ENCODE peak calls at places on chromosomes 7 and 10, in four cellular contexts. One of them, this sample, is unnamed.

GRCh38 chr10:102835007-102835482 is 2.2 kb downstream of the CYP17A1 start:
- DNase-seq in PC-3: peak; percentile 83
- DNase-seq in dorsolateral prefrontal cortex: peak; percentile 70
- DNase-seq in stomach: peak; percentile 82
- DNase-seq in this sample: no peak

GRCh38 chr7:26356266-26356665 is 64.6 kb downstream of the SNX10 start:
- DNase-seq in PC-3: no peak
- DNase-seq in dorsolateral prefrontal cortex: no peak
- DNase-seq in stomach: no peak
- DNase-seq in this sample: no peak

GRCh38 chr10:84701321-84701720 is 372.9 kb downstream of the CCSER2 start:
- DNase-seq in PC-3: no peak
- DNase-seq in dorsolateral prefrontal cortex: no peak
- DNase-seq in stomach: no peak
- DNase-seq in this sample: no peak

GRCh38 chr7:111400088-111400487 is 162.2 kb downstream of the IMMP2L start:
- DNase-seq in PC-3: no peak
- DNase-seq in dorsolateral prefrontal cortex: no peak
- DNase-seq in stomach: no peak
- DNase-seq in this sample: no peak

GRCh38 chr7:153398789-153399553 is 639.4 kb downstream of the ACTR3B start:
- DNase-seq in PC-3: no peak
- DNase-seq in dorsolateral prefrontal cortex: no peak
- DNase-seq in stomach: no peak
- DNase-seq in this sample: no peak

GRCh38 chr7:80934286-80934685 is 15.4 kb upstream of the SEMA3C start:
- DNase-seq in PC-3: peak; percentile 32
- DNase-seq in dorsolateral prefrontal cortex: no peak
- DNase-seq in stomach: no peak
- DNase-seq in this sample: no peak

GRCh38 chr10:117419921-117420320 is 44.7 kb upstream of the PDZD8 start:
- DNase-seq in PC-3: peak; percentile 70
- DNase-seq in dorsolateral prefrontal cortex: no peak
- DNase-seq in stomach: no peak
- DNase-seq in this sample: no peak

GRCh38 chr10:128080231-128080630 is 46.0 kb downstream of the MKI67 start:
- DNase-seq in PC-3: no peak
- DNase-seq in dorsolateral prefrontal cortex: no peak
- DNase-seq in stomach: no peak
- DNase-seq in this sample: no peak

GRCh38 chr7:30029696-30030095 is 1.5 kb downstream of the PLEKHA8 start:
- DNase-seq in PC-3: no peak
- DNase-seq in dorsolateral prefrontal cortex: no peak
- DNase-seq in stomach: no peak
- DNase-seq in this sample: no peak

GRCh38 chr10:30502266-30503058 is 68.5 kb downstream of the MAP3K8 start:
- DNase-seq in PC-3: peak; percentile 43
- DNase-seq in dorsolateral prefrontal cortex: no peak
- DNase-seq in stomach: no peak
- DNase-seq in this sample: no peak

GRCh38 chr7:55127135-55127551 is 108.3 kb downstream of the EGFR start:
- DNase-seq in PC-3: no peak
- DNase-seq in dorsolateral prefrontal cortex: no peak
- DNase-seq in stomach: no peak
- DNase-seq in this sample: no peak

GRCh38 chr10:127472976-127473375 is 76.1 kb upstream of the NPS start:
- DNase-seq in PC-3: no peak
- DNase-seq in dorsolateral prefrontal cortex: no peak
- DNase-seq in stomach: no peak
- DNase-seq in this sample: no peak

GRCh38 chr7:22278660-22279059 is 78.3 kb downstream of the RAPGEF5 start:
- DNase-seq in PC-3: no peak
- DNase-seq in dorsolateral prefrontal cortex: no peak
- DNase-seq in stomach: no peak
- DNase-seq in this sample: no peak

GRCh38 chr10:116183733-116184447 is 89.1 kb downstream of the GFRA1 start:
- DNase-seq in PC-3: no peak
- DNase-seq in dorsolateral prefrontal cortex: no peak
- DNase-seq in stomach: no peak
- DNase-seq in this sample: no peak

GRCh38 chr7:152850420-152850819 is 90.9 kb downstream of the ACTR3B start:
- DNase-seq in PC-3: no peak
- DNase-seq in dorsolateral prefrontal cortex: no peak
- DNase-seq in stomach: no peak
- DNase-seq in this sample: no peak

GRCh38 chr7:75575488-75576112 is 83.5 kb downstream of the SPDYE5 start:
- DNase-seq in PC-3: no peak
- DNase-seq in dorsolateral prefrontal cortex: no peak
- DNase-seq in stomach: no peak
- DNase-seq in this sample: no peak

GRCh38 chr7:1192171-1192676 is 32.2 kb upstream of the ZFAND2A start:
- DNase-seq in PC-3: peak; percentile 76
- DNase-seq in dorsolateral prefrontal cortex: no peak
- DNase-seq in stomach: no peak
- DNase-seq in this sample: no peak

GRCh38 chr10:114174462-114175190 is 623 bp upstream of the CCDC186 start:
- DNase-seq in PC-3: no peak
- DNase-seq in dorsolateral prefrontal cortex: peak; percentile 29
- DNase-seq in stomach: peak; percentile 64
- DNase-seq in this sample: peak; percentile 29

GRCh38 chr10:108556176-108556575 is 1367.1 kb downstream of the XPNPEP1 start:
- DNase-seq in PC-3: no peak
- DNase-seq in dorsolateral prefrontal cortex: no peak
- DNase-seq in stomach: no peak
- DNase-seq in this sample: no peak

GRCh38 chr7:147022056-147022455 is 905.5 kb downstream of the CNTNAP2 start:
- DNase-seq in PC-3: peak; percentile 42
- DNase-seq in dorsolateral prefrontal cortex: no peak
- DNase-seq in stomach: no peak
- DNase-seq in this sample: no peak

GRCh38 chr10:21753497-21754270 is 219.7 kb downstream of the MLLT10 start:
- DNase-seq in PC-3: no peak
- DNase-seq in dorsolateral prefrontal cortex: no peak
- DNase-seq in stomach: no peak
- DNase-seq in this sample: no peak

GRCh38 chr7:65832281-65832680 is 40.6 kb upstream of the VKORC1L1 start:
- DNase-seq in PC-3: peak; percentile 16
- DNase-seq in dorsolateral prefrontal cortex: no peak
- DNase-seq in stomach: no peak
- DNase-seq in this sample: no peak

GRCh38 chr7:73840715-73841379 is 1.5 kb downstream of the METTL27 start:
- DNase-seq in PC-3: no peak
- DNase-seq in dorsolateral prefrontal cortex: no peak
- DNase-seq in stomach: no peak
- DNase-seq in this sample: no peak

GRCh38 chr7:73844131-73844547 is 1.8 kb upstream of the METTL27 start:
- DNase-seq in PC-3: no peak
- DNase-seq in dorsolateral prefrontal cortex: no peak
- DNase-seq in stomach: no peak
- DNase-seq in this sample: no peak

GRCh38 chr7:73842248-73842895 is at the start of gene METTL27:
- DNase-seq in PC-3: peak; percentile 91
- DNase-seq in dorsolateral prefrontal cortex: peak; percentile 93
- DNase-seq in stomach: peak; percentile 94
- DNase-seq in this sample: no peak

GRCh38 chr7:73839743-73840714 is 2.3 kb downstream of the METTL27 start:
- DNase-seq in PC-3: no peak
- DNase-seq in dorsolateral prefrontal cortex: no peak
- DNase-seq in stomach: no peak
- DNase-seq in this sample: no peak

DNA sequence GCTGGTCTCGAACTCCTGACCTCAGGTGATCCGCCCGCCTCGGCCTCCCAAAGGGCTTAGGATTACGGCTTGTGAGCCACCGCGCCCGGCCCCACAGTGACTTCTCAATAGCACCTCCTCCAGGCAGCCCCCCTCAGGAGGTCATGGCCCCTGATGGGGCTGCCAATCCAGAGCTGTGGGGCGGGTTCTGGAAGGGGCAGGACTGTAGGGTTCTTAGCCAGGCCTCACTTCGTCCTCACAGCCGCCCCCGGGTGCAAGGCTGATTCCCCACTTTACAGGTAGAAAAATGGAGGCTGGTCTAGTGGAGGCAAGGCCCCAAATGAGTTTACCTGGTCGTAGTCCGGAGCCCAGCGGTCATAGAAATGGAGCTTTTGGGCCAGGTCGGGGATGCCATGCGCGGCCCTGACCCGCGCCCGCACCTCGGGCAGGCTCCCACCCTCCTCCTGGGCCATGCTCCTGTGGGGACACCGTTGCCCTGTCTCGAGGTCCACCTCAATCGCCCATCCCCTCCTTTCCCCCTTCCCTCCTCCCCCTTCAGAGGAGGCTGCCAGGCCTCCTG is 548 bp downstream of the METTL27 start:
- DNase-seq in PC-3: no peak
- DNase-seq in dorsolateral prefrontal cortex: no peak
- DNase-seq in stomach: no peak
- DNase-seq in this sample: no peak
- H3K27ac ChIP-seq in PC-3: peak overlapping the region; percentile 13
- H3K27ac ChIP-seq in dorsolateral prefrontal cortex: no peak overlapping the region
- H3K27ac ChIP-seq in stomach: peak overlapping the region; percentile 66
- H3K27ac ChIP-seq in this sample: peak overlapping the region; percentile 44

DNA sequence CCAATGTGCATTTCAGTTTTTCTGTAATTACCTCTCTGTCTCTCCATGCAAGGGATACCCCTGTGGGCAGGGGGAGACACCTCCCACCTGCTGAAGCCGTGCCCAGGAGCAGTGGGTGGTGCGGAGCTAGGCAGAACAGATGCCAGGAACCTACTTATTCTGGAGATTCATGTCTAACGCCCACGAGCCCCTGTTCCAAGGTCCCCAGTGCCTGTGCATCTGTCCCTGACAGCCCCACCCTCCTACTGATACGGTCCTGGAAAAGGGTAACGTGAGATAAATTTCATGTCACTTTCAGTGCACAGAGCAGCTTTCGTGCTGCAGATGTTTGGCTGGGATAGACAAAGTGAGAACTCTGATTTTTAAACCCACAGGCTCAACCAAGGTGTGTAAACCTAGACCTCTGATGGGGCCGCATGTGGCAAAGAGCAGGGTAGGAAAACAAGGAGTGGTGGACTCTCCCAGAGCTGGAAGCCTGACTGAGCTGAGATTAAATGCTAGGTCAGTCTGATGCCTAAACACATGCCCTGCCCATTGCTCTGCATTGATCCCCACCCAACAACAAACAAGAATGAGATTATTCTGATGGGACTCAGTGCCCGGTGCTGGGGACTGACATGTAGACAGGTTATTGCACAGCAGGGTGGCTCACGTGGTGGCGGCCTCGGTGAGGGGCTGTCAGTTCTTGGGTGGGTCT is 123.6 kb upstream of the GDF10 start:
- DNase-seq in PC-3: no peak
- DNase-seq in dorsolateral prefrontal cortex: peak; percentile 53
- DNase-seq in stomach: no peak
- DNase-seq in this sample: no peak
- H3K27ac ChIP-seq in PC-3: no peak overlapping the region
- H3K27ac ChIP-seq in dorsolateral prefrontal cortex: no peak overlapping the region
- H3K27ac ChIP-seq in stomach: no peak overlapping the region
- H3K27ac ChIP-seq in this sample: no peak overlapping the region

GRCh38 chr10:904403-904802 is 27.1 kb downstream of the LARP4B start:
- DNase-seq in PC-3: no peak
- DNase-seq in dorsolateral prefrontal cortex: no peak
- DNase-seq in stomach: no peak
- DNase-seq in this sample: no peak

GRCh38 chr10:905972-906371 is 25.5 kb downstream of the LARP4B start:
- DNase-seq in PC-3: no peak
- DNase-seq in dorsolateral prefrontal cortex: no peak
- DNase-seq in stomach: no peak
- DNase-seq in this sample: no peak

GRCh38 chr10:905503-905902 is 26.0 kb downstream of the LARP4B start:
- DNase-seq in PC-3: no peak
- DNase-seq in dorsolateral prefrontal cortex: no peak
- DNase-seq in stomach: no peak
- DNase-seq in this sample: no peak

DNA sequence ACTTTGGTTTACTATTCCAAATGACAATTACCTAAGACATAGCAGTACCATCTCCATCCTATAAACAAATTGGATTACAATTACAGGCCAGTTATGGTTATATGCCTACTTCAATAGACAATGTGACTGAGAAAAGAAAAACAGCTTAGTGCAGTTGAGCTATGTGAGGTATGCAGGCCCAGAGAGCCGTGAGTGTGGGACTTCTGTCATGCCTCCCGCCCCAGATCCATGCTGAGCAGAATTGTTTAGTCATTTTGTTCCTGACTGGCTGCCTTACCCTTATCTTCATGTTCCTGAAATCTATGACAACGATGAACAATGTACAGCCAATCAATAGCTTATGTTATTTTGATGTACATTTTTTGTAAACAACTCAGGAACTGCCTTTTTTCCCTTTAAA is 21.7 kb downstream of the LARP4B start:
- DNase-seq in PC-3: no peak
- DNase-seq in dorsolateral prefrontal cortex: no peak
- DNase-seq in stomach: no peak
- DNase-seq in this sample: no peak
- H3K27ac ChIP-seq in PC-3: no peak overlapping the region
- H3K27ac ChIP-seq in dorsolateral prefrontal cortex: no peak overlapping the region
- H3K27ac ChIP-seq in stomach: no peak overlapping the region
- H3K27ac ChIP-seq in this sample: no peak overlapping the region

GRCh38 chr10:24382979-24383663 is 174.2 kb downstream of the KIAA1217 start:
- DNase-seq in PC-3: no peak
- DNase-seq in dorsolateral prefrontal cortex: no peak
- DNase-seq in stomach: peak; percentile 66
- DNase-seq in this sample: peak; percentile 78
- H3K27ac ChIP-seq in PC-3: peak overlapping the region; percentile 32
- H3K27ac ChIP-seq in dorsolateral prefrontal cortex: no peak overlapping the region
- H3K27ac ChIP-seq in stomach: peak overlapping the region; percentile 81
- H3K27ac ChIP-seq in this sample: peak overlapping the region; percentile 96

DNA sequence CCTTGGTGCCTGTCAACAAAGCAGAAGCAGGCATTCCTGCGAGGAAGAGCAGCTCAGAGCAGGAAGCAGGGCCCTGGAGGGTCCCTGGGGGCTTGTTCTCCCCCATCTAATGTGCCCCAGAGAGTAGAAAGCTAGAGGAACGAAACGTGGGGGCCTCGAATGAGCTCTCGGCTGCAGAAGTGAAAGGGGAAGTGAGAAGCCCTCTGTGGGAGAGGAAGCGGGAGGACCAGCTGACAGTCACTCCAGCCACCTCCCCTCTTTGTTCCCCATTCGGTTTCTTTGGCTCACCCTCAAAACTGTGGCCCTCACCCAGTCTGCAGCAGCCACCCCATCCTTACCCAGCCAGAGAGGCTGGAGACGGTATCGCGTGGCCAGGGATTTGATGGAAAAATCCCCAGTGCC is 25.0 kb downstream of the C10orf105 start:
- DNase-seq in PC-3: no peak
- DNase-seq in dorsolateral prefrontal cortex: no peak
- DNase-seq in stomach: peak; percentile 46
- DNase-seq in this sample: no peak
- H3K27ac ChIP-seq in PC-3: no peak overlapping the region
- H3K27ac ChIP-seq in dorsolateral prefrontal cortex: no peak overlapping the region
- H3K27ac ChIP-seq in stomach: peak overlapping the region; percentile 44
- H3K27ac ChIP-seq in this sample: no peak overlapping the region

This sample was measured in epithelial cell of prostate.